ENCODE peak calls at places on chromosomes 16 and 17, in four cellular contexts. One of them, this sample, is unnamed.

GRCh38 chr17:27579897-27580321 is 51.1 kb upstream of the LGALS9 start:
- DNase-seq in kidney tubule cell: no peak
- DNase-seq in HT-29: no peak
- DNase-seq in GM19239: no peak
- DNase-seq in this sample: no peak

GRCh38 chr17:48241770-48242497 is 134.4 kb downstream of the SNX11 start:
- DNase-seq in HT-29: no peak
- DNase-seq in GM19239: no peak
- DNase-seq in kidney tubule cell: peak
- DNase-seq in this sample: no peak

GRCh38 chr17:17059301-17059890 is 17.1 kb downstream of the MPRIP start:
- DNase-seq in HT-29: no peak
- DNase-seq in GM19239: no peak
- DNase-seq in kidney tubule cell: no peak
- DNase-seq in this sample: no peak

GRCh38 chr16:29825145-29826044 is 5.1 kb downstream of the MVP start:
- DNase-seq in kidney tubule cell: peak
- DNase-seq in HT-29: peak
- DNase-seq in GM19239: peak
- DNase-seq in this sample: no peak

GRCh38 chr16:84036982-84037425 is 5.6 kb downstream of the SLC38A8 start:
- DNase-seq in HT-29: no peak
- DNase-seq in kidney tubule cell: no peak
- DNase-seq in GM19239: no peak
- DNase-seq in this sample: no peak

GRCh38 chr17:68738044-68738443 is 136.9 kb upstream of the FAM20A start:
- DNase-seq in GM19239: no peak
- DNase-seq in HT-29: no peak
- DNase-seq in kidney tubule cell: no peak
- DNase-seq in this sample: no peak

GRCh38 chr17:82678265-82678891 is 20.1 kb downstream of the RAB40B start:
- DNase-seq in HT-29: no peak
- DNase-seq in kidney tubule cell: no peak
- DNase-seq in GM19239: no peak
- DNase-seq in this sample: no peak

GRCh38 chr17:82832881-82833475 is 6.8 kb downstream of the ZNF750 start:
- DNase-seq in HT-29: no peak
- DNase-seq in kidney tubule cell: no peak
- DNase-seq in GM19239: no peak
- DNase-seq in this sample: no peak

GRCh38 chr17:44677136-44677535 is 12.4 kb downstream of the CCDC43 start:
- DNase-seq in kidney tubule cell: no peak
- DNase-seq in HT-29: no peak
- DNase-seq in GM19239: no peak
- DNase-seq in this sample: no peak

GRCh38 chr16:65510241-65510640 is 388.4 kb upstream of the CDH11 start:
- DNase-seq in GM19239: no peak
- DNase-seq in HT-29: no peak
- DNase-seq in kidney tubule cell: no peak
- DNase-seq in this sample: no peak

GRCh38 chr17:40598928-40599627 is 33.8 kb upstream of the CCR7 start:
- DNase-seq in kidney tubule cell: no peak
- DNase-seq in HT-29: no peak
- DNase-seq in GM19239: no peak
- DNase-seq in this sample: no peak

GRCh38 chr17:65514082-65514481 is 47.4 kb downstream of the AXIN2 start:
- DNase-seq in GM19239: no peak
- DNase-seq in kidney tubule cell: peak
- DNase-seq in HT-29: no peak
- DNase-seq in this sample: no peak

GRCh38 chr17:27471321-27472269 is 15.3 kb downstream of the KSR1 start:
- DNase-seq in GM19239: no peak
- DNase-seq in HT-29: peak
- DNase-seq in kidney tubule cell: peak
- DNase-seq in this sample: no peak

GRCh38 chr17:70080541-70081347 is 5.7 kb downstream of the KCNJ16 start:
- DNase-seq in kidney tubule cell: no peak
- DNase-seq in GM19239: no peak
- DNase-seq in HT-29: no peak
- DNase-seq in this sample: no peak

GRCh38 chr17:12403881-12404398 is 261.8 kb upstream of the MYOCD start:
- DNase-seq in HT-29: no peak
- DNase-seq in kidney tubule cell: no peak
- DNase-seq in GM19239: no peak
- DNase-seq in this sample: no peak

GRCh38 chr17:19549746-19550623 is 16.3 kb downstream of the SLC47A1 start:
- DNase-seq in kidney tubule cell: peak
- DNase-seq in HT-29: no peak
- DNase-seq in GM19239: no peak
- DNase-seq in this sample: peak

GRCh38 chr16:86256995-86257394 is 253.3 kb upstream of the FOXF1 start:
- DNase-seq in kidney tubule cell: no peak
- DNase-seq in HT-29: no peak
- DNase-seq in GM19239: no peak
- DNase-seq in this sample: no peak

GRCh38 chr17:73387746-73388577 is 76.2 kb upstream of the CDC42EP4 start:
- DNase-seq in GM19239: no peak
- DNase-seq in kidney tubule cell: no peak
- DNase-seq in HT-29: no peak
- DNase-seq in this sample: no peak

GRCh38 chr17:83200231-83200699 is 120.9 kb downstream of the METRNL start:
- DNase-seq in kidney tubule cell: no peak
- DNase-seq in HT-29: no peak
- DNase-seq in GM19239: no peak
- DNase-seq in this sample: no peak

GRCh38 chr17:28953444-28954118 is 2.3 kb upstream of the PHF12 start:
- DNase-seq in GM19239: peak
- DNase-seq in HT-29: peak
- DNase-seq in kidney tubule cell: peak
- DNase-seq in this sample: peak

GRCh38 chr17:64573214-64573613 is 66.4 kb downstream of the CEP95 start:
- DNase-seq in HT-29: no peak
- DNase-seq in kidney tubule cell: no peak
- DNase-seq in GM19239: no peak
- DNase-seq in this sample: no peak

GRCh38 chr17:68178831-68179230 is 69.0 kb upstream of the AMZ2 start:
- DNase-seq in kidney tubule cell: no peak
- DNase-seq in HT-29: no peak
- DNase-seq in GM19239: no peak
- DNase-seq in this sample: no peak

GRCh38 chr17:76467366-76467765 is at the start of gene AANAT:
- DNase-seq in HT-29: no peak
- DNase-seq in kidney tubule cell: no peak
- DNase-seq in GM19239: no peak
- DNase-seq in this sample: no peak

GRCh38 chr17:41415833-41416335 is 8.5 kb downstream of the KRT37 start:
- DNase-seq in HT-29: no peak
- DNase-seq in GM19239: no peak
- DNase-seq in kidney tubule cell: peak
- DNase-seq in this sample: peak

GRCh38 chr16:68564367-68564985 is 25.4 kb downstream of the ZFP90 start:
- DNase-seq in GM19239: no peak
- DNase-seq in HT-29: peak
- DNase-seq in kidney tubule cell: no peak
- DNase-seq in this sample: no peak

GRCh38 chr16:56481468-56482112 is 30.2 kb downstream of the OGFOD1 start:
- DNase-seq in GM19239: no peak
- DNase-seq in kidney tubule cell: peak
- DNase-seq in HT-29: no peak
- DNase-seq in this sample: no peak

GRCh38 chr16:49484454-49484853 is 110.8 kb downstream of the C16orf78 start:
- DNase-seq in kidney tubule cell: peak
- DNase-seq in GM19239: no peak
- DNase-seq in HT-29: no peak
- DNase-seq in this sample: no peak

GRCh38 chr16:47492428-47493357 is 31.6 kb downstream of the PHKB start:
- DNase-seq in kidney tubule cell: peak
- DNase-seq in HT-29: peak
- DNase-seq in GM19239: no peak
- DNase-seq in this sample: peak

GRCh38 chr17:56960596-56961538 is at the start of gene COIL:
- DNase-seq in GM19239: peak
- DNase-seq in kidney tubule cell: peak
- DNase-seq in HT-29: peak
- DNase-seq in this sample: peak

GRCh38 chr16:23901178-23902131 is 65.7 kb downstream of the PRKCB start:
- DNase-seq in GM19239: no peak
- DNase-seq in HT-29: no peak
- DNase-seq in kidney tubule cell: no peak
- DNase-seq in this sample: no peak

GRCh38 chr17:66791337-66791736 is 43.6 kb upstream of the CACNG5 start:
- DNase-seq in kidney tubule cell: no peak
- DNase-seq in GM19239: no peak
- DNase-seq in HT-29: no peak
- DNase-seq in this sample: no peak